ENCODE peak calls at places on chromosome 12, in four cellular contexts. One of them, this sample, is unnamed.

GRCh38 chr12:117507547-117507946 is 146.1 kb upstream of the NOS1 start:
- DNase-seq in IMR-90: no peak
- DNase-seq in SK-N-SH: no peak
- DNase-seq in A549: no peak
- DNase-seq in this sample: no peak

GRCh38 chr12:56687225-56688128 is 607 bp downstream of the PTGES3 start:
- DNase-seq in IMR-90: no peak
- DNase-seq in SK-N-SH: no peak
- DNase-seq in A549: peak
- DNase-seq in this sample: no peak

GRCh38 chr12:83823386-83824045 is 1089.1 kb downstream of the SLC6A15 start:
- DNase-seq in IMR-90: no peak
- DNase-seq in A549: no peak
- DNase-seq in SK-N-SH: peak
- DNase-seq in this sample: no peak

GRCh38 chr12:109604902-109605536 is 31.4 kb downstream of the MVK start:
- DNase-seq in IMR-90: no peak
- DNase-seq in A549: no peak
- DNase-seq in SK-N-SH: no peak
- DNase-seq in this sample: no peak

GRCh38 chr12:3700861-3701260 is 52.0 kb downstream of the CRACR2A start:
- DNase-seq in IMR-90: peak
- DNase-seq in SK-N-SH: no peak
- DNase-seq in A549: no peak
- DNase-seq in this sample: no peak

GRCh38 chr12:97452230-97452629 is 10.4 kb upstream of the RMST start:
- DNase-seq in IMR-90: no peak
- DNase-seq in A549: no peak
- DNase-seq in SK-N-SH: no peak
- DNase-seq in this sample: peak

GRCh38 chr12:81167694-81168093 is 89.8 kb downstream of the ACSS3 start:
- DNase-seq in SK-N-SH: no peak
- DNase-seq in IMR-90: peak
- DNase-seq in A549: no peak
- DNase-seq in this sample: no peak

GRCh38 chr12:115666168-115666567 is 611.3 kb downstream of the MED13L start:
- DNase-seq in A549: no peak
- DNase-seq in SK-N-SH: no peak
- DNase-seq in IMR-90: no peak
- DNase-seq in this sample: no peak

GRCh38 chr12:106123551-106123991 is 15.2 kb downstream of the NUAK1 start:
- DNase-seq in IMR-90: no peak
- DNase-seq in SK-N-SH: no peak
- DNase-seq in A549: no peak
- DNase-seq in this sample: no peak

GRCh38 chr12:47777151-47777550 is 4.1 kb downstream of the SLC48A1 start:
- DNase-seq in IMR-90: no peak
- DNase-seq in SK-N-SH: no peak
- DNase-seq in A549: no peak
- DNase-seq in this sample: no peak

GRCh38 chr12:47777741-47778558 is 4.9 kb downstream of the SLC48A1 start:
- DNase-seq in IMR-90: no peak
- DNase-seq in SK-N-SH: peak
- DNase-seq in A549: no peak
- DNase-seq in this sample: no peak

GRCh38 chr12:47779301-47779942 is 6.4 kb downstream of the SLC48A1 start:
- DNase-seq in A549: peak
- DNase-seq in IMR-90: peak
- DNase-seq in SK-N-SH: peak
- DNase-seq in this sample: peak

GRCh38 chr12:47779943-47780504 is 7.0 kb downstream of the SLC48A1 start:
- DNase-seq in A549: no peak
- DNase-seq in IMR-90: no peak
- DNase-seq in SK-N-SH: no peak
- DNase-seq in this sample: no peak

GRCh38 chr12:47778842-47779241 is 5.8 kb downstream of the SLC48A1 start:
- DNase-seq in SK-N-SH: no peak
- DNase-seq in A549: no peak
- DNase-seq in IMR-90: no peak
- DNase-seq in this sample: no peak
- TF ChIP-seq RCOR1 in SK-N-SH: no peak
- TF ChIP-seq RCOR1 in A549: no peak
- TF ChIP-seq RCOR1 in IMR-90: no peak
- TF ChIP-seq RCOR1 in this sample: no peak

GRCh38 chr12:132061197-132061596 is 82.9 kb downstream of the DDX51 start:
- DNase-seq in IMR-90: no peak
- DNase-seq in A549: no peak
- DNase-seq in SK-N-SH: no peak
- DNase-seq in this sample: no peak
- TF ChIP-seq RCOR1 in IMR-90: no peak
- TF ChIP-seq RCOR1 in A549: no peak
- TF ChIP-seq RCOR1 in SK-N-SH: no peak
- TF ChIP-seq RCOR1 in this sample: no peak

DNA sequence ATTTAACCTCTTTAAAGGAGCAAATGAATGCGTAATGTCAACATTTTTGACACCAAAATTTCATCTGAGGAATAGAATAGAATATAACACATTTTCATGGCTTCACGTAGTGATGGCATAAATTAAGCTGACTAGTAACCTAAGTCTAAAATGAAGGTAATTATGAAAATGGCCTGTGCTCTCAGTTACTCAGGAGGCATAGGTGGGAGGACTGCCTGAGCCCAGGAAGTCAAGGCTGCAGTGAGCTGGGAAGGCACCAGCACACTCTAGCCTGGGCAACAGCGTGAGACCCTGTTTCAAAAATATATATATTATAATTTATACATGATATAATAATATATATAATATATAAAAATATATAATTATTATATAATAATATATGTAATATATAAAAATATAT is 383.2 kb upstream of the ATP2B1 start:
- DNase-seq in A549: no peak
- DNase-seq in SK-N-SH: no peak
- DNase-seq in IMR-90: no peak
- DNase-seq in this sample: no peak
- TF ChIP-seq RCOR1 in A549: no peak
- TF ChIP-seq RCOR1 in SK-N-SH: no peak
- TF ChIP-seq RCOR1 in IMR-90: no peak
- TF ChIP-seq RCOR1 in this sample: no peak

GRCh38 chr12:53975019-53975815 is 463 bp upstream of the HOTAIR start:
- DNase-seq in IMR-90: no peak
- DNase-seq in A549: no peak
- DNase-seq in SK-N-SH: no peak
- DNase-seq in this sample: no peak
- TF ChIP-seq RCOR1 in IMR-90: no peak
- TF ChIP-seq RCOR1 in A549: no peak
- TF ChIP-seq RCOR1 in SK-N-SH: no peak
- TF ChIP-seq RCOR1 in this sample: no peak

DNA sequence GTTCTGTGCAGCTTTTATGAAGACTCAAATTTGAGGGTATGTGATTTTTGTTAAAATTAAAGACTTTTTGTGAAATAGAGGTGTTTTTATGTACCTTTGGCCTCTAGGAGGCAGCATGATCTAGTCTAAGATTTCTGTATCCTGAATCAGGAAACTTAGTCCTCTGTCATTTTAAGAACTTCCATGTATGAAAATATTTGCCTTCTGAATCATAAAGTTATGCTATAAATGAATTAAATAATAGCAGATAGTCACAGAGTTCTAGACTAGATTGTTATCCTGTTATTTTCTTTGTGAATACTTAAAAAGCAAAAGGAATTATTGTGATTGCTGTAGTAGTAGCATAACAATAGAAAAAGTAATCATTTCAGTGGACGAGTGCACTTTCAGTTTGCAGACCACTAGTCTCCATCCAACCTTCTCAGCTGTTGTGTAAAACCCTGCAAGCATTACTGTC is 56.3 kb downstream of the FGD4 start:
- DNase-seq in A549: peak
- DNase-seq in SK-N-SH: peak
- DNase-seq in IMR-90: peak
- DNase-seq in this sample: no peak
- TF ChIP-seq RCOR1 in A549: no peak
- TF ChIP-seq RCOR1 in SK-N-SH: no peak
- TF ChIP-seq RCOR1 in IMR-90: no peak
- TF ChIP-seq RCOR1 in this sample: no peak

This sample was measured in GM12878.